ENCODE peak calls at places on chromosomes 4 and X, in eight cellular contexts. G is left ventricle myocardium inferior; D is small intestine; U is stomach; P is endodermal cell; M is right atrium auricular region; T is IMR-90; Y is CD8-positive, alpha-beta T cell. X is an unnamed sample.
A peak's percentile ranks its signal among the peaks of the same experiment; 100 is the strongest.

GRCh38 chr4:25527044-25527443 is 128.6 kb upstream of the SLC34A2 start:
- DNase-seq in P (no peak), T (no peak), G (no peak), M (no peak), D (no peak), U (no peak), Y (no peak), X (no peak)

GRCh38 chr4:74311696-74312313 is 3.5 kb downstream of the EPGN start:
- DNase-seq in U (no peak), T (peak; percentile 62), Y (no peak), D (peak; percentile 61), M (no peak), P (no peak), G (no peak), X (no peak)

GRCh38 chrX:154648931-154649863 is 4.2 kb downstream of the CTAG2 start:
- DNase-seq in D (no peak), T (no peak), U (no peak), M (no peak), G (no peak), Y (no peak), P (no peak), X (no peak)

GRCh38 chr4:82044141-82044993 is 329.4 kb downstream of the HNRNPD start:
- DNase-seq in D (peak; percentile 56), Y (no peak), M (peak; percentile 68), P (peak; percentile 93), U (peak; percentile 66), T (peak; percentile 0), G (peak; percentile 37), X (peak; percentile 67)

GRCh38 chr4:183828839-183829238 is 76.3 kb upstream of the STOX2 start:
- DNase-seq in D (no peak), M (no peak), U (no peak), Y (no peak), P (no peak), T (no peak), G (no peak), X (no peak)

GRCh38 chr4:188781655-188782054 is 642.4 kb downstream of the TRIML1 start:
- DNase-seq in P (peak; percentile 73), G (no peak), M (no peak), D (peak; percentile 0), U (peak; percentile 31), T (peak; percentile 16), Y (no peak), X (no peak)

GRCh38 chr4:151184523-151185458 is 85.4 kb downstream of the RPS3A start:
- DNase-seq in P (no peak), D (peak; percentile 80), U (no peak), T (peak; percentile 89), Y (no peak), G (no peak), M (no peak), X (no peak)

GRCh38 chr4:185238750-185239149 is 29.4 kb downstream of the SNX25 start:
- DNase-seq in M (no peak), D (no peak), T (peak; percentile 21), G (no peak), Y (no peak), U (no peak), P (no peak), X (no peak)

GRCh38 chr4:5050520-5050955 is 742 bp upstream of the STK32B start:
- DNase-seq in P (peak; percentile 91), T (peak; percentile 83), G (peak; percentile 67), D (peak; percentile 41), M (peak; percentile 78), U (peak; percentile 77), Y (no peak), X (peak; percentile 57)

GRCh38 chr4:127917151-127917550 is 36.5 kb downstream of the PLK4 start:
- DNase-seq in U (no peak), T (no peak), Y (no peak), M (no peak), G (no peak), D (no peak), P (no peak), X (no peak)

GRCh38 chr4:136412708-136413107 is 1119.6 kb downstream of the PCDH18 start:
- DNase-seq in U (no peak), D (no peak), P (no peak), Y (no peak), G (no peak), M (no peak), T (peak; percentile 1), X (no peak)

GRCh38 chrX:150696836-150697235 is 3.6 kb downstream of the MTMR1 start:
- DNase-seq in Y (peak; percentile 20), P (no peak), D (no peak), M (no peak), T (no peak), G (no peak), U (no peak), X (no peak)

GRCh38 chr4:88698539-88698938 is 910 bp upstream of the NAP1L5 start:
- DNase-seq in T (no peak), M (no peak), P (no peak), D (no peak), G (no peak), Y (no peak), U (no peak), X (no peak)

DNA sequence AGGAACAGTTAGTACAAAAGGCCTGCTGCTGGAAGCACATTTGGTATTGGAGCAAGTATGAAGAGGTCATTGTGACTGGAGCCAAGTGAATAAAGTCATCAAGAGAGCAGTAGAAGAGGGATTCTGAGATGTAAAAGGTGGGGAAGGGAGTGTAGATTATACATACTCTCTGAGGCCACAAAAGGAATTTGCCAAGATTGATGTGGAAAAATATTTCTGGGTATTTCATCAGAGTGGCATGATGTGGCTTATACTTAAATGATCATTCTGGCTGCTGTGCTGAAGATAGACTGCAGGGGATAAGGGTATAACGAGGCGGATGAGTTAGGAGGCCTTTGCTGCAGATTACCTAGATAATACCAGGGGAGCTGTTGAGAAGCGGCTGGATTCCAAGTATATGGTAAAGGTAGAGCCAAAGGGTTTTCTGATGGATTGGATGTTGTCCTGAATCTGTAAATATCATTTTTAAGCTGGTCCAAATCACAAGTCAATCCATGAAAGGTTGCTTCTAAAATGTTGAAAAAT is 231.8 kb upstream of the AGA start:
- DNase-seq in U (no peak), D (no peak), M (no peak), P (no peak), T (no peak), Y (no peak), G (no peak), X (no peak)
- H3K4me1 ChIP-seq in U (no peaks in the 10 kb centered on the region), D (no peaks in the 10 kb centered on the region), M (no peaks in the 10 kb centered on the region), P (no peaks in the 10 kb centered on the region), T (no peaks in the 10 kb centered on the region), Y (no peaks in the 10 kb centered on the region), G (no peaks in the 10 kb centered on the region), X (no peaks in the 10 kb centered on the region)

DNA sequence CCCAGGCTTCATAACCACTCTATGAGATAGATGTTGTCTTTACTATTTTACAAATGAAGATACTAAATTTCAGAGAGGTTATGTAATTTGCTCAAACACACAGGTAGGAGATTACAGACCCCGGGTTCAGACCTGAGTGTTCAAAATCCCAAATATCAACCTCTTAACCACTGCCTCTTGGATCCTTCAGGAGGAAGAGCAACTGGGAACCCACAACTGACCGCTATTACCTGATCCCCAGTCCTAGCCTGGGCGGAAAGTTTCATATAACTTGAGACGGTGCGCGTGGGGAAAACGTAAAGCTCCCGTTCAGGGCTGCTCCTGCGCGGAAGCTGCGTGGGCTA is 8.9 kb upstream of the PRDM8 start:
- DNase-seq in P (no peak), D (no peak), Y (no peak), T (no peak), M (no peak), U (no peak), G (no peak), X (no peak)
- H3K27me3 ChIP-seq in P (peaks cover 100% of the 10 kb centered on the region), D (no peaks in the 10 kb centered on the region), Y (peaks cover 5% of the 10 kb centered on the region), T (no peaks in the 10 kb centered on the region), M (peaks cover 4% of the 10 kb centered on the region), U (no peaks in the 10 kb centered on the region), G (peaks cover 95% of the 10 kb centered on the region), X (peaks cover 4% of the 10 kb centered on the region)

GRCh38 chr4:61214680-61215079 is 14.6 kb downstream of the ADGRL3 start:
- DNase-seq in Y (no peak), T (no peak), G (no peak), M (no peak), P (no peak), D (no peak), U (no peak), X (no peak)

GRCh38 chr4:61211781-61212180 is 11.7 kb downstream of the ADGRL3 start:
- DNase-seq in Y (no peak), D (no peak), T (no peak), P (no peak), U (no peak), M (no peak), G (no peak), X (no peak)

GRCh38 chr4:61212788-61213187 is 12.7 kb downstream of the ADGRL3 start:
- DNase-seq in M (no peak), T (no peak), D (no peak), U (no peak), G (no peak), Y (no peak), P (no peak), X (no peak)

DNA sequence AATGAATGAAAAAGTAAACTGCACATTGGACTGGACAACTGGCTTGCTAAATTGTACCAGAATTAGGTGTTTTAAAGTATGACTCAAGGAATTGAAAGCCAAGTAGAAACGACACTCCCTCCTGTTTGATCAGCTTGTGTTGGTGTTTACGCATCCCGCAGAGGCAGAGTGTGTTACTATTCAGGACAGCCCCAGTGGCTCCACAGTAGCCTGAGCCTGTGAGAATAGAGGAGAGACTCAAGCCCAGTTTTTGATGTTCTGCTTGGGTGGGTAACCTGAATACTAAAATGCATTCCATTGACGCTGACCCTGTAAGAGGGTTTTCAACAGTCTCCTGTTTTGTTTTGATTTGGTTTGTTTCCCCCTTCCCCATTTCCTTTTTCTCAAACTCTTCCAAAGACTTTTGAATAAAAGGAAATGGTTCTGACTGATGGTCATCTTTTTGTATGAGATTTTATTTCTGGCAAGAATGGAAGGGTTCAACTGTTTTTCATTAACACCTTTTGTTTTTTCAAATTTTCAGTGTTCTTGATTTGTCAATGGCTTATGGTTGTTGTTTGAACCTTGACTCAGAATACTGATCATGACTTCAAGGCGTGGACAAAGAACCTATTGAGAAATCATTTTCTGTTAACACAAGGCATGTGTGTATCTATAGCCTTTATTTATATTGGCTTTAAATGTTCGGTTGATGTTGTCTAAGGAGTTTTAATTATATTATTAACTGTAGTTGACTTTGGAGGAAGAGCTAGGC is 10.2 kb downstream of the ADGRL3 start:
- DNase-seq in G (no peak), T (no peak), D (no peak), Y (no peak), P (peak; percentile 78), M (no peak), U (no peak), X (no peak)
- H3K4me1 ChIP-seq in G (peaks cover 2% of the 10 kb centered on the region), T (no peaks in the 10 kb centered on the region), D (no peaks in the 10 kb centered on the region), Y (no peaks in the 10 kb centered on the region), P (peaks cover 3% of the 10 kb centered on the region), M (no peaks in the 10 kb centered on the region), U (peaks cover 9% of the 10 kb centered on the region), X (no peaks in the 10 kb centered on the region)

DNA sequence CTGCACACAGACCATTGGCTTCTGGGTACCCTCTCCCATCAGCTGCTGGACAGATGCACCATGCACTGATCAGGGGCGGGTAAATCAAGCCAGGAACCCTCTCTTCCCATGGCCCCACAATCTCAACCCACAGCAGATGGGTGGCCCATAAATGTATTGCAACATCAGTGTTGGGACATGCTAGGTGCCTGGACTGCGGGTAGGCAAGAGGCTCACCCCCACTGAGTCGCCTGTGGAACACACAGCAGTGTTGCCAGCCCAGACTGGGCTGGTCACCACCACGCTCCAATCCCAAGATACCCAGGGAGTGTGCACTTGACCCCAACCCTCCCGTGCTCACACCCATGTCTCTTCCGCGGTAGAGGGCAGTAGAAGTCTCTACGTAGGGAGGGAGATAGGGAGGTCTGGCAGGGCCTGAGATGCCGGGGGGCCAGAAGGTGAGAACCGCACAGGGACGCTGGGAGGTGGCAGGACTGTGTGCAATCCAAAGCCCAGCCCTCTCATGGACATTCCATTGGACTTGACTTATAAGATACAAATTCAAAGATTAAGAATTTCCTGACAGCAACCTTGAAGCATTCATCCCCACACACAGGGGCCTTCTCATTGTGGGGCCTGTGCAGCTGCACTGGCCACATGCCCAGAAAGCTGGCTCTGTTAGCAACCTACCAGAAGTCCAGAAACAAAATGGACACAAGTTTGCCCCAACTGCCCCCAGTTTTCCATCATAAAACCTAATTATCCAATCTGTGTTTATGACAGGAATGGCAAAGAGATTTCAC is 183.7 kb downstream of the NSUN7 start:
- DNase-seq in P (no peak), D (no peak), Y (no peak), G (no peak), T (peak; percentile 86), M (no peak), U (no peak), X (no peak)
- H3K27me3 ChIP-seq in P (no peaks in the 10 kb centered on the region), D (no peaks in the 10 kb centered on the region), Y (no peaks in the 10 kb centered on the region), G (no peaks in the 10 kb centered on the region), T (no peaks in the 10 kb centered on the region), M (no peaks in the 10 kb centered on the region), U (no peaks in the 10 kb centered on the region), X (no peaks in the 10 kb centered on the region)

X was measured in lung.